ENCODE peak calls at places on chromosomes 7 and 10, in eight cellular contexts. G, P, A, B, F, D, N and L are unnamed samples.

GRCh38 chr7:16356241-16356958 is 64.9 kb downstream of the CRPPA start:
- DNase-seq in G (no peak), P (peak), A (peak), B (no peak), F (peak), D (no peak), N (peak), L (no peak)

GRCh38 chr7:98300595-98301372 is 19.3 kb downstream of the BRI3 start:
- DNase-seq in G (no peak), P (no peak), A (no peak), B (no peak), F (no peak), D (no peak), N (no peak), L (no peak)

GRCh38 chr7:149285581-149285975 is 23.6 kb downstream of the ZNF783 start:
- DNase-seq in G (no peak), P (peak), A (peak), B (no peak), F (no peak), D (no peak), N (peak), L (no peak)

GRCh38 chr7:100806276-100806675 is 21.0 kb downstream of the EPHB4 start:
- DNase-seq in G (no peak), P (no peak), A (no peak), B (no peak), F (no peak), D (no peak), N (no peak), L (no peak)

GRCh38 chr7:117338020-117338419 is 15.2 kb upstream of the WNT2 start:
- DNase-seq in G (no peak), P (no peak), A (peak), B (no peak), F (no peak), D (no peak), N (peak), L (no peak)

GRCh38 chr10:80137031-80137712 is 4.6 kb downstream of the PLAC9 start:
- DNase-seq in G (peak), P (no peak), A (peak), B (peak), F (peak), D (no peak), N (peak), L (peak)

GRCh38 chr7:46355331-46355730 is 434.3 kb upstream of the IGFBP3 start:
- DNase-seq in G (no peak), P (no peak), A (no peak), B (no peak), F (no peak), D (no peak), N (no peak), L (no peak)

GRCh38 chr7:84091318-84091717 is 103.3 kb downstream of the SEMA3A start:
- DNase-seq in G (no peak), P (no peak), A (no peak), B (no peak), F (no peak), D (no peak), N (no peak), L (no peak)

GRCh38 chr7:106824458-106824857 is 40.6 kb upstream of the PIK3CG start:
- DNase-seq in G (no peak), P (no peak), A (peak), B (no peak), F (no peak), D (no peak), N (peak), L (no peak)

GRCh38 chr7:48384180-48384752 is 213.0 kb downstream of the ABCA13 start:
- DNase-seq in G (no peak), P (no peak), A (no peak), B (no peak), F (no peak), D (no peak), N (no peak), L (no peak)

GRCh38 chr10:17673517-17674051 is 29.6 kb downstream of the STAM start:
- DNase-seq in G (no peak), P (peak), A (peak), B (no peak), F (peak), D (peak), N (peak), L (peak)

GRCh38 chr7:36303202-36304098 is 86.2 kb upstream of the ANLN start:
- DNase-seq in G (peak), P (peak), A (peak), B (peak), F (peak), D (peak), N (peak), L (peak)

GRCh38 chr7:15889501-15889900 is 203.0 kb upstream of the MEOX2 start:
- DNase-seq in G (no peak), P (peak), A (peak), B (no peak), F (peak), D (no peak), N (peak), L (no peak)

GRCh38 chr10:118983263-118983662 is 46.3 kb upstream of the NANOS1 start:
- DNase-seq in G (no peak), P (no peak), A (no peak), B (no peak), F (no peak), D (no peak), N (no peak), L (no peak)

GRCh38 chr10:109899578-109900355 is 23.5 kb downstream of the XPNPEP1 start:
- DNase-seq in G (peak), P (no peak), A (peak), B (no peak), F (no peak), D (no peak), N (peak), L (peak)

GRCh38 chr7:111172573-111172972 is 81.6 kb downstream of the LRRN3 start:
- DNase-seq in G (no peak), P (peak), A (no peak), B (no peak), F (no peak), D (no peak), N (no peak), L (peak)

GRCh38 chr7:111173528-111173927 is 82.6 kb downstream of the LRRN3 start:
- DNase-seq in G (no peak), P (no peak), A (no peak), B (no peak), F (no peak), D (no peak), N (no peak), L (no peak)

GRCh38 chr7:111175908-111176307 is 85.0 kb downstream of the LRRN3 start:
- DNase-seq in G (no peak), P (no peak), A (no peak), B (no peak), F (no peak), D (no peak), N (no peak), L (no peak)

GRCh38 chr7:111174476-111174875 is 83.5 kb downstream of the LRRN3 start:
- DNase-seq in G (no peak), P (no peak), A (no peak), B (no peak), F (no peak), D (no peak), N (no peak), L (no peak)

DNA sequence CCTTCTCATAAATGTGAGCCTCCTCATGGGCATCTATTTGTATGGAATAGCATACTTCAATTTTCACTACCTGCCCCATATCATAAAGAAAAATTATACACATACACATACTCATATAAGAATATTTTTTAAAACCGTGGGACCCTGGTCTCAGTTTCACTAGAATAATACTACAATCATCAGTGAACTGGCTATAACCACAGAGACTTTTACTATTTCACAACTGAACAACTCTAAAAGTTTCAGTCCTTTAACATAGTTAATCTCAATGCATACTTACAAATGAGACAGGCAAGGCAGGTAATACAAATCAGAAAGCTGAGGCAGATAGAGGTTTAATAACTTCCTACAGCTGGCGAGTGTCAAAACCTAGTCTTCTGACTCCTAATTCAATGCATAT is 83.1 kb downstream of the LRRN3 start:
- DNase-seq in G (no peak), P (no peak), A (no peak), B (no peak), F (no peak), D (no peak), N (no peak), L (no peak)
- H3K4me3 ChIP-seq in G (no peak), P (no peak), A (no peak), B (no peak), F (no peak), D (no peak), N (no peak), L (no peak)

GRCh38 chr7:90728568-90728967 is 132.4 kb downstream of the CDK14 start:
- DNase-seq in G (no peak), P (no peak), A (no peak), B (no peak), F (no peak), D (no peak), N (no peak), L (no peak)
- H3K4me3 ChIP-seq in G (no peak), P (no peak), A (no peak), B (no peak), F (no peak), D (no peak), N (no peak), L (no peak)

DNA sequence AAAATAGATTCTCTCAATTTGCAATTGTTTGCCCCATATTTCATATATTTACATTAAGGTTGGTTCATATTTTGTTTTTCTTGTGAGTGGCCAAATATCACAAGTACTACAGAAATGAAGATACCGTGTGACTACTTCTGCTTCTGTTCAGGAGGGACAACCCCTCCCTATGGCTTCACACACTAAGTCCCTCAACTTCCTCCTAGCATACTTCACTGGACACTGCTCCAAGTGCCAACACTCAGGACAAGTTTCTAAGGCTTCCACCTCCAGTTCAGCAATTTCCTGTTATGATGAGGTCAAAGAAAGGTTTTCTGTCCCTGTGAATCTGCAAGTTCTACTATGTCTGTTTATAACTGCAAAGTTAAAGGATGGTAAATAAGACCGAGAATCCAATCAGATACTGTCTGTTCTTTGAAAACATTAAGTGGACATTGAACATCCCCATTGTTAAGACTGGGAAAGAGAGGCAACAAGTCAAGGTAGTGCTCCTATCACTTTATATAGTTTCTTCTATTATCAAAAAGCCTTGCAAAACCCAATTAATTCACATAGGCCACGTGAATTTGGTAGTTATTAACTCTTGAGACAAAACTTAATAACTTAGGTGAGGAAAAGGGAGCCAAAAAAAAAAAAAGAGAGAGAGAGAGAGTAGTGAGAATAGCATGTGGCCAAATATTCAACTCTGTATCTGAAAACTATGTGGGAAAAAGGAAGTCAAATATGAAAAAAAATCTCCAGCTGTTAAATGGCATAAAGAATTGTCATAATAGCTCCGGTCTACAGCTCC is 81.3 kb upstream of the DKK1 start:
- DNase-seq in G (no peak), P (peak), A (peak), B (no peak), F (no peak), D (no peak), N (no peak), L (no peak)
- H3K4me3 ChIP-seq in G (no peak), P (peak), A (peak), B (peak), F (no peak), D (no peak), N (no peak), L (no peak)

GRCh38 chr7:134353411-134353810 is 36.7 kb upstream of the SLC35B4 start:
- DNase-seq in G (no peak), P (no peak), A (no peak), B (no peak), F (no peak), D (no peak), N (no peak), L (no peak)
- H3K4me3 ChIP-seq in G (no peak), P (no peak), A (no peak), B (no peak), F (no peak), D (no peak), N (no peak), L (no peak)

GRCh38 chr7:3254718-3255117 is 46.3 kb upstream of the SDK1 start:
- DNase-seq in G (no peak), P (no peak), A (no peak), B (no peak), F (no peak), D (no peak), N (no peak), L (no peak)

GRCh38 chr7:3265388-3265787 is 35.7 kb upstream of the SDK1 start:
- DNase-seq in G (no peak), P (no peak), A (no peak), B (no peak), F (no peak), D (no peak), N (no peak), L (no peak)

GRCh38 chr7:3264693-3265339 is 36.2 kb upstream of the SDK1 start:
- DNase-seq in G (no peak), P (no peak), A (no peak), B (no peak), F (no peak), D (no peak), N (no peak), L (no peak)

GRCh38 chr7:3260425-3260762 is 40.7 kb upstream of the SDK1 start:
- DNase-seq in G (peak), P (no peak), A (peak), B (no peak), F (no peak), D (peak), N (peak), L (no peak)

DNA sequence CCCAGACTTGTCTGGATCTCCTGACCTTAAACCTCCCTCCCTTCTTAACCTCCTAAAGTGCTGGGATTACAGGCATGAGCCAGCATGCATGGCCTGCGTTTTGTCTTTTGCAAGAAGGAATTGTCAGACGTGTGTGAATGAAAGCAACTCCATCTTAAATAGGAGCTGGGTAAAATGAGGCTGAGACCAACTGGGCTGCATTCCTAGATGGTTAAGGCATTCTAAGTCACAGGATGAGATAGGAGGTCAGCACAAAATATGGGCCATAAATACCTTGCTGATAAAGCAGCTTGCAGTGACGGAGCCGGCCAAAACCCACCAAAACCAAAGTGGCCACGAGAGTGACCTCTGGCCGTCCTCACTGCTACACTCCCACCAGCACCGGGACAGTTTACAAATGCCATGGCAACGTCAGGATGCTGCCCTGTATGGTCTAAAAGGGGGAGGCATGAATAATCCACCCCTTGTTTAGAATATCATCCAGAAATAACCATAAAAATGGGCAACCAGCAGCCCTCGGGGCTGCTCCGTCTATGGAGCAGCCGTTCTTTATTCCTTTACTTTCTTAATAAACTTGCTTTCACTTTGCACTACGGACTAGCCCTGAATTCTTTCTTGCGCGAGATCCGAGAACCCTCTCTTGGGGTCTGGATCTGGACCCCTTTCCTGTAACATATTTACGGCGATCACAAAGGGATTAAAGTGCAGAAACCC is 41.2 kb upstream of the SDK1 start:
- DNase-seq in G (no peak), P (peak), A (peak), B (no peak), F (no peak), D (no peak), N (peak), L (no peak)
- H3K4me3 ChIP-seq in G (peak), P (peak), A (peak), B (peak), F (peak), D (peak), N (peak), L (peak)

GRCh38 chr10:3853547-3853989 is 68.6 kb upstream of the KLF6 start:
- DNase-seq in G (peak), P (peak), A (no peak), B (no peak), F (peak), D (no peak), N (peak), L (no peak)

GRCh38 chr10:3853016-3853415 is 68.0 kb upstream of the KLF6 start:
- DNase-seq in G (no peak), P (peak), A (no peak), B (no peak), F (no peak), D (no peak), N (no peak), L (no peak)

GRCh38 chr10:3848768-3849643 is 64.0 kb upstream of the KLF6 start:
- DNase-seq in G (no peak), P (no peak), A (peak), B (no peak), F (no peak), D (no peak), N (peak), L (peak)

GRCh38 chr10:3852147-3852904 is 67.3 kb upstream of the KLF6 start:
- DNase-seq in G (peak), P (peak), A (peak), B (no peak), F (peak), D (peak), N (peak), L (peak)

DNA sequence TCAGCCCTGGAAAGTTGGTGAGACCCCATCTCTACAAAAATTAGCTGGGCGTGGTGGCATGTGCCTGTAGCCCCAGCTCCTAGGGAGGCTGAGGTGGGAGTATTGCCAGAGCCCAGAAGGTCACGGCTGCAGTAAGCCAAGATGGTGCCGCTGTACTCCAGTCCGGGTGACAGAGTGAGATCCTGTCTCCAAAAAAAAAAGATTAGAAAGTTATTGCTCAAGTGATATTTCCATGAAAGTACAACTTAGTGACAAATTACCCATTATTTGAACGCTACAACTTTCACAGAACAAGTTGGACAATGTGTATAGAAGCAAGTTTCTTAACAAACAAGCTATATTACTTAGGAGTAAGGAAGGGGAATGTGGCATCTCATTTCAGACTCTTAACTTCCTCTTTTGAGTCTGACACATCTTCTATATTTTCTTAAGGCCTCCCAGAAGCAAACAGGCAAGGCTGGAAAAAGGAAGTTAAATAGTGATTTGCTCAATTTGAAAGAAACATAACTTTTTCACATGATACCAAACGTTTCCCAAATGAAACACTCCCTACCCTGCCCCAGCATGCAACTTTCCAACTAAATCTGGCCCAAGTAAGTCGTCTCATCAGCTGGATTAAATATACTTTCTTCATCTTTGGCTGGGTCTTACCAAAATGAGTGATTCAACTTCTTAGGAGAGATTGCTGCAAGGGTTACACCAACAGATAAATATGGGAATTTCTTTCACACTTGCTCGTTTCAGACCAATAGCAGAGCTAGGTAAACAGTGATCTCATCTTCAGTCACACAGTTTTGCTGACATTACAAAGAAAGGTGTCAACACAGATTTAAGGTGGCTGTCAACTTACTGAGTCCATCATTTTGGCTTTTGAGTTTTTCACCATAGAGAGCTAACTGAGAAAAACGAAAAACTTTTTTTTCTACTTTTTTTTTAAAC is 66.3 kb upstream of the KLF6 start:
- DNase-seq in G (no peak), P (peak), A (peak), B (no peak), F (no peak), D (peak), N (peak), L (peak)
- H3K4me3 ChIP-seq in G (no peak), P (peak), A (no peak), B (no peak), F (no peak), D (no peak), N (no peak), L (no peak)